ENCODE peak calls at places on chromosome 15, in ten cellular contexts. Z is uterus, Y is transverse colon, T is heart left ventricle, B is H1, U is HepG2, K is tibial nerve, V is stomach, G is NB4, M is testis. R is an unnamed sample.

GRCh38 chr15:48601095-48601494 is 44.4 kb downstream of the FBN1 start:
- DNase-seq in V (no peak), G (no peak), K (no peak), B (no peak), Y (no peak), U (no peak), Z (no peak), T (no peak), M (no peak), R (no peak)

GRCh38 chr15:28459279-28459678 is 73.5 kb downstream of the GOLGA8G start:
- DNase-seq in G (no peak), B (no peak), Y (no peak), K (no peak), U (no peak), M (no peak), V (no peak), T (no peak), Z (no peak), R (no peak)

GRCh38 chr15:26614734-26615133 is 158.1 kb downstream of the GABRB3 start:
- DNase-seq in K (no peak), B (no peak), Z (no peak), V (no peak), U (no peak), G (no peak), Y (no peak), M (no peak), T (no peak), R (no peak)

GRCh38 chr15:92097473-92098178 is 244.1 kb downstream of the SLCO3A1 start:
- DNase-seq in Z (no peak), Y (peak), M (peak), G (peak), K (peak), B (no peak), T (no peak), U (peak), V (peak), R (peak)

GRCh38 chr15:100775581-100776185 is 103.9 kb upstream of the ALDH1A3 start:
- DNase-seq in U (no peak), M (no peak), Y (no peak), Z (no peak), T (no peak), G (no peak), B (no peak), K (no peak), V (no peak), R (no peak)

GRCh38 chr15:48604567-48604966 is 40.9 kb downstream of the FBN1 start:
- DNase-seq in Z (no peak), B (no peak), U (no peak), M (no peak), T (no peak), Y (no peak), G (no peak), K (no peak), V (no peak), R (no peak)

GRCh38 chr15:71921191-71921590 is 110.8 kb downstream of the NR2E3 start:
- DNase-seq in T (no peak), B (no peak), Z (no peak), V (no peak), K (no peak), U (no peak), M (no peak), Y (no peak), G (no peak), R (no peak)

GRCh38 chr15:52636459-52636858 is 42.7 kb downstream of the ATOSA start:
- DNase-seq in T (no peak), M (no peak), B (no peak), Y (no peak), U (no peak), K (no peak), Z (no peak), V (no peak), G (no peak), R (no peak)

GRCh38 chr15:62638220-62638619 is 404.3 kb upstream of the TPM1 start:
- DNase-seq in T (no peak), V (no peak), B (no peak), M (no peak), Y (no peak), Z (no peak), K (no peak), U (no peak), G (no peak), R (no peak)

GRCh38 chr15:90184119-90184785 is 16.9 kb upstream of the SEMA4B start:
- DNase-seq in U (peak), K (peak), Z (peak), T (peak), V (peak), G (no peak), Y (peak), B (no peak), M (peak), R (peak)

GRCh38 chr15:44794072-44794471 is 57.7 kb downstream of the TRIM69 start:
- DNase-seq in Y (no peak), K (no peak), T (no peak), G (no peak), M (no peak), Z (no peak), U (no peak), V (no peak), B (no peak), R (no peak)

GRCh38 chr15:44788748-44789147 is 52.4 kb downstream of the TRIM69 start:
- DNase-seq in Y (no peak), B (no peak), M (no peak), Z (no peak), V (no peak), U (no peak), G (no peak), T (no peak), K (no peak), R (no peak)

GRCh38 chr15:44790215-44790614 is 53.9 kb downstream of the TRIM69 start:
- DNase-seq in K (no peak), Z (no peak), B (no peak), U (no peak), V (no peak), G (no peak), T (no peak), M (no peak), Y (no peak), R (no peak)

GRCh38 chr15:44796508-44796907 is 60.2 kb downstream of the TRIM69 start:
- DNase-seq in G (no peak), Y (no peak), K (no peak), T (no peak), Z (no peak), B (no peak), V (no peak), M (no peak), U (no peak), R (peak)

DNA sequence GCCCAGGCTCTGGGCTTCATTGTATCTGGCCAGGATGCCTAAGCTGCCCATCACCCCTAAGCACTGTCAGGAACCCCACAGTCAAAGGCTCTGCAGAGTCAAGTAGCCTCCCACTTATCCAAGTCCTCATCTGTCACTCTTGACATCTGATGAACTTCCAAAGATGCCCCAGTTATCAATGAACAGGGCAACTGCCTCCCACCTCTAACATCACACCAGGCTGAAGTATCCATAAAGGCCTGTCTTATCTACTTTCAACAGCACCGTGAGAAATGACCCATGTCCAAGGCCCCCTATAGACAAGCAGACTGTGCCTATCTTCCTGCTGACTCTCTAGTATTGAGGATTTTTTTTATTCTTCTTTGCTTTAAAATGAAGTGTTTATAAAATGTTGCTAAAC is 56.4 kb downstream of the TRIM69 start:
- DNase-seq in V (no peak), T (no peak), Y (no peak), G (no peak), Z (no peak), U (no peak), K (no peak), M (no peak), B (no peak), R (peak)
- TF ChIP-seq POLR2A in V (no peak), T (no peak), Y (no peak), G (no peak), Z (no peak), U (no peak), K (no peak), M (no peak), B (no peak), R (no peak)

DNA sequence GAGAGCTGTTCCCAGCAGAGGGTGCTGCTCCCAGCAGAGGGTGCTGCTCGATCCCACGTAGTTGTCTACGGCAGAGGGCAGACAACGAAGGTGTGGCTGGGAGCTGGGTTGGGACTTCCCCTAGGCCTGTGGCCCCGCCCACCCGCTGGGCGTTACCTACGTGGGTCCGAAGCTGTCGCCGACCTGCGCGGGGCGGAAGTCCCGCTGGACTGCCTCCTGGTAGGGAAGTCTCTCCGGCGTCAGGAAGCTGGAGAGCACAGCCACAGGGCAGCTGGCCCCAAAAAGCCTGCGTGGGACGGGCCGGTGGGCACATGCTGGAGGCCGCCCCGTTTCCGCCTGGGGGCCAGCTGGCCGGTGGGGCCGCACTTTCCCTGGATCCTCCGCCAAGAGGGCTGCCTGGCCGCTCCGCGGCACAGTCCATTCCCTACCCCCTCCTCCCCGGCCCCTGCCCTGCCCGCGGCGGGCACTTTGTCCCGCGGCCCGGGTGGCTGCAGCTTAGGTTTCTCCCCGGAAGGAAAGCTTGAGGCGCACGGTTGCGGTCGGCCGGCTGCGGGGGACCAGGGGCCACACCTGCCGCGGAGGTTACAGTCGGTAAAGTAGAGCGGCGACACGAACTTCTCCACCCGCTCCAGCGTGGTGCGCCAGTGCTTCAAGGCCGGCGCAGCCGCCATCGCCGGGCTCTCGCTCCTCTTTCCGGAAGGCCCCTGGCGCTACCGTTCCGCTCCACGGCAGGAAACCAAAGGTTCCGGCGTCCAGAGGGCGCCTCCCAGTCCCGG is at the start of gene MAN2C1:
- DNase-seq in B (peak), U (peak), Y (peak), K (peak), T (peak), G (peak), M (peak), V (peak), Z (peak), R (peak)
- TF ChIP-seq POLR2A in B (peak), U (peak), Y (peak), K (peak), T (peak), G (peak), M (no peak), V (peak), Z (peak), R (peak)

GRCh38 chr15:41661529-41662225 is 1.5 kb downstream of the MGA start:
- DNase-seq in G (peak), M (peak), B (peak), Y (peak), K (peak), Z (peak), U (peak), T (peak), V (peak), R (peak)
- TF ChIP-seq POLR2A in G (peak), M (no peak), B (peak), Y (no peak), K (peak), Z (no peak), U (peak), T (no peak), V (no peak), R (no peak)

GRCh38 chr15:41774062-41774872 is at the start of gene MAPKBP1:
- DNase-seq in B (peak), U (peak), K (peak), Z (peak), Y (peak), G (peak), M (peak), V (peak), T (peak), R (peak)
- TF ChIP-seq POLR2A in B (peak), U (no peak), K (peak), Z (peak), Y (peak), G (peak), M (no peak), V (no peak), T (peak), R (peak)

GRCh38 chr15:67120009-67120838 is 54.8 kb downstream of the SMAD3 start:
- DNase-seq in T (no peak), Z (no peak), G (peak), U (no peak), Y (no peak), B (no peak), M (no peak), K (no peak), V (no peak), R (no peak)

GRCh38 chr15:67119238-67119846 is 53.9 kb downstream of the SMAD3 start:
- DNase-seq in V (no peak), T (no peak), G (no peak), K (no peak), U (no peak), Y (no peak), B (no peak), Z (no peak), M (no peak), R (no peak)

GRCh38 chr15:67120839-67121540 is 55.6 kb downstream of the SMAD3 start:
- DNase-seq in Y (peak), Z (peak), M (peak), V (peak), G (peak), B (no peak), T (peak), K (peak), U (no peak), R (no peak)

GRCh38 chr15:67124111-67124510 is 58.7 kb downstream of the SMAD3 start:
- DNase-seq in M (no peak), B (no peak), G (no peak), U (no peak), V (no peak), Y (no peak), K (no peak), Z (no peak), T (no peak), R (peak)

DNA sequence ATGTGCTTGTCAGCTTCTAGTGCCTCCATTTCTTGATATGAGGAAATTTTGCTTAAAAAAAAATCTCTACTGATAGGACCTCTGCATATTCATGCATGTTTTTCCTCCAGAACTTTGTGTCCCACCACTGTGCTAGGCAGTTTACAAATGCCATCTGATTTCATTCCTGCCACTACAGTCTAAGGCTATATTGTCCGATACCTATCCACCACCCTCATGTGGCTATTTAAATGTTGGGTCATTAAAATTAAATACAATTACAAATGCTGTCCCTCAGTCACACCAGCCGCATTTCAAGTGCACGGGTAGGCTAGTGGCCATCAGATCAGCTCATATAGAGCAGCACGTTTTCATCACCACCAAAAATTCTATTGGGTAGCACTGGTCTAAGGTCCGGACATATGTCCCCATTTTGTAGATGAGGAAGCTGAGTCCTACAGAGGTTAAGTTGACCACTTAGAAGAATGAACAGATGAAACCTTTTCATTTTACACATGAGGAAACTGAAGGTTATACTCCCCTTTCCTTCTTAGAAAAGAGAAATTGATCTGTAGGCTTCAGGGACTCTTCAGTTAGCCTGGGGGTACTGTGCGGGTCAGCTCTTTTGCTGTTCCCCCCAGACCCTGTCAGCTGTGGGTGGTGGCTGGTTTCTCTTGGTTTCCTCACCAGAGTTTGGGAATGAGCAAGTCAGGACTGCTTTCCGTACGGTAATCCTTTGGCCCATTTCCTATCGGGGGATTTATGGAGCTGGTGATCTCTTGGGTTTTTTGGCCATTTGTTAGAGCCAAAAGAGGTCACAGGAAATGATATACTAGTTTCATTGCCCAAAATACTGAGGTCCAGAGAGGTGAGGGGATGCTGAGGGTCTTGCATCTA is 56.6 kb downstream of the SMAD3 start:
- DNase-seq in V (no peak), B (no peak), U (no peak), T (no peak), Y (no peak), G (no peak), Z (no peak), M (no peak), K (no peak), R (no peak)
- TF ChIP-seq POLR2A in V (no peak), B (no peak), U (no peak), T (no peak), Y (no peak), G (no peak), Z (no peak), M (no peak), K (no peak), R (no peak)

GRCh38 chr15:40034186-40034946 is 4.6 kb downstream of the SRP14 start:
- DNase-seq in V (no peak), T (no peak), M (no peak), B (no peak), Y (no peak), U (no peak), Z (no peak), G (no peak), K (no peak), R (no peak)
- TF ChIP-seq POLR2A in V (no peak), T (no peak), M (no peak), B (no peak), Y (no peak), U (no peak), Z (no peak), G (no peak), K (no peak), R (no peak)

DNA sequence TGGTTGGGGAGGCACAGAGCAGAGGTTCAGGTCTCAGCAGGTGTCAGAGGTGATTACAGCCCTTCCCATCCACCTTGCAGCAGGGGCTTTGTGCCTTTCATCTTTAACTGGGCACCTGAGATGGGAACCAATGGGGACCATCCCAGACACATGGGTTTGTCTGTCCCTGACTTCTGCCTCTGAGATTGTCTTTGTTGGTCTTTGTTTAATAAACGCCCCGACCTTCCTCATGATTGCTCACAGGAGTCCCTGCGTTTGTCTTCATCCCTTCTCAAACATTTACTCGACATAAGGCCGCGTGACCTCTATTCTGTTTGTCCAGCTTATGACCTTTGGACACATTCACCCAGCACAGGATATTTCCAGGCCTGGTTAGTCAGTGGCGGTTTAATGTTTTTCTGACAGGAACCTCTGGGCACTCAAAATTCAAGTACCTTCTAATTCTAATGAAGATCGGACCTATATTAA is 5.9 kb downstream of the ZSCAN2 start:
- DNase-seq in U (peak), V (peak), M (no peak), B (no peak), T (no peak), Z (no peak), K (no peak), G (no peak), Y (peak), R (no peak)
- TF ChIP-seq POLR2A in U (no peak), V (no peak), M (no peak), B (no peak), T (no peak), Z (no peak), K (no peak), G (no peak), Y (no peak), R (no peak)

DNA sequence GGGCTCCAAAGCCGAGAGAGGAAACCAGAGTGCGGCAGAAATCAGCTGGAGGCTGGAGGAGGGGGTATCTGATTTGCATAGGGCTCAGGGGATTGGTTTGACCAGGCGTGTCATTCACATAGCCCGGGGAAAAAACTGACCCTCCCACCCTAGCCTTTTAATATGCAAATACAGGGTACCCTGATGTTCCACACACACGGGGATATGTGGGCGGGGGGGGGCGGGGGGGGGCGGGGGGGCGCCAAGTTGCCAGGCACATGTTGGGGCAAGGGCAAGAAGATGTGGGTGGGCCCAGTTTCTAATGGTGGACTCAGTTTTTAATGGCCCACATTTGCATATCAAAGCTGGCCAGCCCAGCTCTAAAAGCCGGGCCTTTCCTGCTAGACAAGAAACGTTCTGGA is 157.1 kb downstream of the AGBL1 start:
- DNase-seq in G (peak), U (no peak), K (no peak), B (peak), T (no peak), M (no peak), V (no peak), Z (no peak), Y (no peak), R (no peak)
- TF ChIP-seq POLR2A in G (no peak), U (no peak), K (no peak), B (no peak), T (no peak), M (no peak), V (no peak), Z (no peak), Y (no peak), R (no peak)